ENCODE peak calls at places on chromosomes 13 and 19, in four cellular contexts. One of them, this sample, is unnamed.

GRCh38 chr19:38679839-38680238 is 32.4 kb downstream of the ACTN4 start:
- DNase-seq in A549: no peak
- DNase-seq in transverse colon: no peak
- DNase-seq in endothelial cell of umbilical vein: no peak
- DNase-seq in this sample: no peak

GRCh38 chr19:30338066-30338465 is 34.1 kb upstream of the ZNF536 start:
- DNase-seq in A549: no peak
- DNase-seq in transverse colon: no peak
- DNase-seq in endothelial cell of umbilical vein: no peak
- DNase-seq in this sample: no peak

GRCh38 chr13:51396352-51396751 is 56.5 kb downstream of the INTS6 start:
- DNase-seq in A549: no peak
- DNase-seq in transverse colon: no peak
- DNase-seq in endothelial cell of umbilical vein: no peak
- DNase-seq in this sample: no peak

GRCh38 chr19:41309225-41310030 is 544 bp upstream of the CCDC97 start:
- DNase-seq in A549: no peak
- DNase-seq in transverse colon: no peak
- DNase-seq in endothelial cell of umbilical vein: peak; percentile 33
- DNase-seq in this sample: peak; percentile 47

GRCh38 chr19:49442793-49443365 is 1.6 kb upstream of the SLC17A7 start:
- DNase-seq in A549: peak; percentile 96
- DNase-seq in transverse colon: peak; percentile 96
- DNase-seq in endothelial cell of umbilical vein: peak; percentile 83
- DNase-seq in this sample: peak; percentile 92

GRCh38 chr19:54523403-54523802 is 20.8 kb downstream of the LAIR2 start:
- DNase-seq in A549: no peak
- DNase-seq in transverse colon: no peak
- DNase-seq in endothelial cell of umbilical vein: peak; percentile 79
- DNase-seq in this sample: no peak

GRCh38 chr13:30810261-30810701 is 74.9 kb downstream of the ALOX5AP start:
- DNase-seq in A549: no peak
- DNase-seq in transverse colon: no peak
- DNase-seq in endothelial cell of umbilical vein: no peak
- DNase-seq in this sample: no peak

GRCh38 chr19:4213116-4213515 is 16.2 kb upstream of the EBI3 start:
- DNase-seq in A549: no peak
- DNase-seq in transverse colon: no peak
- DNase-seq in endothelial cell of umbilical vein: no peak
- DNase-seq in this sample: no peak

GRCh38 chr13:97043302-97043701 is 49.0 kb upstream of the OXGR1 start:
- DNase-seq in A549: no peak
- DNase-seq in transverse colon: no peak
- DNase-seq in endothelial cell of umbilical vein: peak; percentile 74
- DNase-seq in this sample: no peak

GRCh38 chr19:12779162-12779993 is 4.0 kb upstream of the HOOK2 start:
- DNase-seq in A549: no peak
- DNase-seq in transverse colon: peak; percentile 46
- DNase-seq in endothelial cell of umbilical vein: peak; percentile 67
- DNase-seq in this sample: no peak

GRCh38 chr19:10839071-10840050 is 3.3 kb upstream of the TMED1 start:
- DNase-seq in A549: no peak
- DNase-seq in transverse colon: no peak
- DNase-seq in endothelial cell of umbilical vein: no peak
- DNase-seq in this sample: no peak

GRCh38 chr13:69580255-69580654 is 527.4 kb upstream of the ATXN8OS start:
- DNase-seq in A549: no peak
- DNase-seq in transverse colon: no peak
- DNase-seq in endothelial cell of umbilical vein: no peak
- DNase-seq in this sample: no peak

GRCh38 chr19:40110570-40110969 is 19.8 kb upstream of the ZNF780A start:
- DNase-seq in A549: no peak
- DNase-seq in transverse colon: no peak
- DNase-seq in endothelial cell of umbilical vein: no peak
- DNase-seq in this sample: no peak

GRCh38 chr13:31044658-31045620 is 112.5 kb downstream of the TEX26 start:
- DNase-seq in A549: no peak
- DNase-seq in transverse colon: no peak
- DNase-seq in endothelial cell of umbilical vein: peak; percentile 7
- DNase-seq in this sample: peak; percentile 37

GRCh38 chr13:49053899-49054298 is 78.2 kb downstream of the FNDC3A start:
- DNase-seq in A549: no peak
- DNase-seq in transverse colon: no peak
- DNase-seq in endothelial cell of umbilical vein: no peak
- DNase-seq in this sample: peak; percentile 37

GRCh38 chr13:83121904-83122303 is 760.4 kb downstream of the SLITRK1 start:
- DNase-seq in A549: no peak
- DNase-seq in transverse colon: no peak
- DNase-seq in endothelial cell of umbilical vein: no peak
- DNase-seq in this sample: no peak

DNA sequence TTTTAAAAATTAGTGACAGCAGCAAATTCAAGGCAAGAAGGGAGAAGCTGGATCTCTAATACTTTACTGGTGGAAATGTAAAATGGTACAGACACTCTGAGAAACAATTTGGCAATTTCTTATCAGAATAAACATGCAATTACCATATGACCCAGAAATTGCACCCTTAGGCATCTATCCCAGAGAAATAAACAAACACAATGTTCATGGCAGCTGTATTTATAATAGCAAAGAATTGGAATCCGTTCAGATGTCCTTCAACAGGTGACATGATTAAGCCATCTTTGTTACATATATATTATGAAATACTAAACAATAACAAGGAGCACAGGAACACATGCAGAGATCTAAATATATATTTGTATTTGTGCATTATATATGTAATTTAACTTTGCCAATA is 756.5 kb downstream of the SLITRK1 start:
- DNase-seq in A549: no peak
- DNase-seq in transverse colon: no peak
- DNase-seq in endothelial cell of umbilical vein: no peak
- DNase-seq in this sample: no peak
- H3K27ac ChIP-seq in A549: no peak overlapping the region
- H3K27ac ChIP-seq in transverse colon: no peak overlapping the region
- H3K27ac ChIP-seq in endothelial cell of umbilical vein: no peak overlapping the region
- H3K27ac ChIP-seq in this sample: no peak overlapping the region

DNA sequence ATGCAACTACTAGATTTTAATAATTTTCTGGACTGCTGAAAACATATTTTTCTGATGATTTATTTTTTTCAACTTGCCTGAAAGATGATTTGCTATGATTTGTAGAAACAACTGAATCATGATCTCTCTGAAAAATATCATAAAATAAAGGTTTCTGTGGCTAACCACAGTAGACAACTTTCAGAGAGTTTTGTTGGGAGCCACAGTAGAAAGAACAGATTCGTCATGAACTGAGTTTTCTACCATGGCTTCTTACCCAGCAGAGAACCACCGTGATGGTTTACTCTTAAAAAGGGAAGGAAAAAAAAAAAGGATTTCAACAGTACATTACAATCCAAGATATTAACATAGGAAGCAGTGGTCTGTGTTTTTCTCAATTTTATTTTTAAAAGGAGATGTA is 18.0 kb downstream of the ZAR1L start:
- DNase-seq in A549: no peak
- DNase-seq in transverse colon: no peak
- DNase-seq in endothelial cell of umbilical vein: no peak
- DNase-seq in this sample: no peak
- H3K27ac ChIP-seq in A549: no peak overlapping the region
- H3K27ac ChIP-seq in transverse colon: no peak overlapping the region
- H3K27ac ChIP-seq in endothelial cell of umbilical vein: no peak overlapping the region
- H3K27ac ChIP-seq in this sample: no peak overlapping the region

GRCh38 chr13:33740134-33740538 is 77.8 kb upstream of the RFC3 start:
- DNase-seq in A549: no peak
- DNase-seq in transverse colon: no peak
- DNase-seq in endothelial cell of umbilical vein: peak; percentile 37
- DNase-seq in this sample: no peak
- H3K27ac ChIP-seq in A549: no peak overlapping the region
- H3K27ac ChIP-seq in transverse colon: no peak overlapping the region
- H3K27ac ChIP-seq in endothelial cell of umbilical vein: no peak overlapping the region
- H3K27ac ChIP-seq in this sample: no peak overlapping the region

DNA sequence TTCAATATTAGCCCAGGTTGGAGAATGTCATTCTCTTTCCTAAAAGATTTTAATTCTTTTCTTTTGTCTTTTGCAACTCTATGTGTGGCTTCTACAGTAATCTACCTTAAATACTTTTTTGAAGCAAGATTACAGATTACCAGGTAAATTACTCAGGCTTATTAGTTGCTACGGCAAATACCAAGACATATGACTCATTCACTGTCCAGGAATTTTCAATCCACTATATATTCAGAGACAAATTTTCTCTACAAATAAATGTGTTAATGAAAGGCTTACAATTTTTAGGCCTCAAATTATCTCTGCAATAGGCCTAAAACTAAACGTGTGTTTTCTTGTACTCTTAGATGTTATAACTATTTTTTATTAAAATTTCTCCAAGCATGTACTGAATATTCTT is 631.3 kb downstream of the DIAPH3 start:
- DNase-seq in A549: no peak
- DNase-seq in transverse colon: no peak
- DNase-seq in endothelial cell of umbilical vein: peak; percentile 43
- DNase-seq in this sample: no peak
- H3K27ac ChIP-seq in A549: no peak overlapping the region
- H3K27ac ChIP-seq in transverse colon: no peak overlapping the region
- H3K27ac ChIP-seq in endothelial cell of umbilical vein: peak overlapping the region; percentile 73
- H3K27ac ChIP-seq in this sample: no peak overlapping the region

DNA sequence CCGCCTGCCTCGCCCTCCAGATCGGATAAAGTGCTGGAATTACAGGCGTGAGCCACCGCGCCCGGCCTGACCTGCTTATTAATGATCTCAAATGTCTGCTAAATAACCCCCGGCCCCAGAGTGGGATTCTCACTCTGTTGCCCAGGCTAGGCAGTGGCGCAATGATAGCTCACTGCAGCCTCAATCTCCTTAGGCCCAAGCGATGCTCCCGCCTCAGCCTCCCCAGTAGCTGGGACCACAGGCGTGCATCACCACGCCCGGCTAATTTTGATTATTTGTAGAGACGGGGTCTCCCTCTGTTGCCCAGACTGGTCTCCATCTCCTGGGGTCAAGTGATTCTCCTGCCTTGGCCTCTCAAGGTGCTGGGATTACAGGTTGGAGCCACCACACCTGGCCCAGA is 626 bp upstream of the ATP5F1D start:
- DNase-seq in A549: no peak
- DNase-seq in transverse colon: no peak
- DNase-seq in endothelial cell of umbilical vein: no peak
- DNase-seq in this sample: no peak
- H3K27ac ChIP-seq in A549: peak overlapping the region; percentile 100
- H3K27ac ChIP-seq in transverse colon: peak overlapping the region; percentile 99
- H3K27ac ChIP-seq in endothelial cell of umbilical vein: no peak overlapping the region
- H3K27ac ChIP-seq in this sample: no peak overlapping the region

GRCh38 chr13:34164585-34164984 is 346.6 kb downstream of the RFC3 start:
- DNase-seq in A549: no peak
- DNase-seq in transverse colon: no peak
- DNase-seq in endothelial cell of umbilical vein: no peak
- DNase-seq in this sample: peak; percentile 70

GRCh38 chr13:34165158-34165557 is 347.2 kb downstream of the RFC3 start:
- DNase-seq in A549: no peak
- DNase-seq in transverse colon: no peak
- DNase-seq in endothelial cell of umbilical vein: no peak
- DNase-seq in this sample: no peak

GRCh38 chr13:34162545-34162936 is 344.6 kb downstream of the RFC3 start:
- DNase-seq in A549: no peak
- DNase-seq in transverse colon: no peak
- DNase-seq in endothelial cell of umbilical vein: no peak
- DNase-seq in this sample: no peak

GRCh38 chr13:34159946-34160345 is 342.0 kb downstream of the RFC3 start:
- DNase-seq in A549: no peak
- DNase-seq in transverse colon: no peak
- DNase-seq in endothelial cell of umbilical vein: no peak
- DNase-seq in this sample: no peak

GRCh38 chr13:34161829-34162544 is 344.0 kb downstream of the RFC3 start:
- DNase-seq in A549: peak; percentile 18
- DNase-seq in transverse colon: no peak
- DNase-seq in endothelial cell of umbilical vein: peak; percentile 89
- DNase-seq in this sample: no peak
- H3K27ac ChIP-seq in A549: peak overlapping the region; percentile 78
- H3K27ac ChIP-seq in transverse colon: peak overlapping the region; percentile 68
- H3K27ac ChIP-seq in endothelial cell of umbilical vein: peak overlapping the region; percentile 95
- H3K27ac ChIP-seq in this sample: no peak overlapping the region

DNA sequence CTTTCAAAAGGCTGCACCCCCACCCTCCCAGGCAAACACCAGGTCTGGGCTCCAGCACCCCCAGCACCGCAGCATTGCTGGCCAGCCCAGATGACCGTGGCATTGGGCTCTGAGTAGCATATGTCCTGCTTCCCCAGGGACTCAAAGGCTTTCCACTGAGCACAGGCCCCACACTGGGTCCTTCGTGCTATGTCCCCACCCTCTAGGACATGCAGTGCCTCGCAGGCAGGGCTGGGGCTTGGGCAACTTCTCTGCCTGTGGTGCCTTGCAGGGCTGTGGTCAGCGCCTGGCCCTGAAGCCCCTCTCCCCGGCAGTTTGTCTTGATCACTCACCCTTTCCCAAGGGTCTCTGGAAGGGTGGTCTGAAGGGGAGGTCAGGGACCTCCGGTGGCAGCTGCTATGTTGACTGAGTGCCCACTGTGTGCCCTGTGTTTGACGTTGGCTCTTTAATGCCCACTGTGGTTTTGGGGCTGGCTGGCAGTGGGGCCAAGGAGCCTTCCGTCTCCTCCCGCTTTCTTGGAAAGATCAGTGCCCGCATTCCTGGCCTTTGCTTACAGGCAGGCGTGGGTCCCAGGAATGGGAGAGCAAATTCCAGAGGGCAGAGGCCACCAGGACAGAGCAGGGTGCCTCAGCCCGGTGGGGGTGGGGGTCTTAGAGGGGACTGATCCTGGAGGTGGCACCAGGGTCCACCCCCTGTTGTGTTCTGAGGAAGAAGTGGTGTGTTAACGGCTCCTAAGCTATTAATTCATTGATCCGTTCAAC is 20.3 kb upstream of the CRTC1 start:
- DNase-seq in A549: no peak
- DNase-seq in transverse colon: no peak
- DNase-seq in endothelial cell of umbilical vein: no peak
- DNase-seq in this sample: no peak
- H3K27ac ChIP-seq in A549: peak overlapping the region; percentile 80
- H3K27ac ChIP-seq in transverse colon: peak overlapping the region; percentile 8
- H3K27ac ChIP-seq in endothelial cell of umbilical vein: no peak overlapping the region
- H3K27ac ChIP-seq in this sample: no peak overlapping the region

DNA sequence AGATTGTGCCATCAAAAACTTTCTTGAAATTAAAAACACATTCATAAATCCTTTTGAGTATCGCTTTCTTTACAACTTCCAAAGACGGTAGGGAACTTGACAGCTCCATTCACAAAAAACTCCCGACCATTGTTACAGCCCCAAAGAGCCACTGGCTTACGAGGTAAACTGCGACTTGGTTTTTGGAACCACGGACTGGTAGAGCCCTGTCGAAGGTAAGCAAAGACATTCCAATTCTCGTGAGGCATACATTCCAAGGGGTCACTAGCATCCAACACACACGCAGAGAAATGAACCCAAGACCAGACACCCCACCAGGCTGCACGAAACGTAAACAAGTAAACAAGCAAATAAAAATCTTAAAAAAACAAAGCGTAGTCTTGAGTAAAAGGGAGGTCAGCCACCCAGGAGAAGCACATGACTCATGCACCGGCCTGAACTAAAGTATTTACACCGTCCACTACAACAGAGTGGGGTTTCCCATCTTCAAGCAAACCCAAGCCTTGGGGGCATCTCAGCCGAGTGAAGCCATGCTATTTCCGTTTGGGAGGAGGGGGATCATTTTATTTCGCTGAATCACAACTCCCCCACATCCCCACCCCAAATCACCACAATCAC is 1.4 kb downstream of the BRD4 start:
- DNase-seq in A549: peak; percentile 51
- DNase-seq in transverse colon: peak; percentile 21
- DNase-seq in endothelial cell of umbilical vein: peak; percentile 61
- DNase-seq in this sample: peak; percentile 79
- H3K27ac ChIP-seq in A549: peak overlapping the region; percentile 100
- H3K27ac ChIP-seq in transverse colon: peak overlapping the region; percentile 89
- H3K27ac ChIP-seq in endothelial cell of umbilical vein: peak overlapping the region; percentile 76
- H3K27ac ChIP-seq in this sample: peak overlapping the region; percentile 96